ENCODE peak calls at places on chromosome 17, in four cellular contexts. D is HCT116, I is K562, K is HepG2. F is an unnamed sample.

GRCh38 chr17:306536-307294 is 45.9 kb downstream of the RPH3AL start:
- DNase-seq in K (no peak), D (no peak), I (no peak), F (no peak)

GRCh38 chr17:16939606-16940115 is 32.3 kb downstream of the TNFRSF13B start:
- DNase-seq in I (no peak), K (no peak), D (no peak), F (no peak)

GRCh38 chr17:18025596-18026407 is 13.2 kb downstream of the ATPAF2 start:
- DNase-seq in I (peak), K (no peak), D (no peak), F (no peak)

GRCh38 chr17:63707151-63707550 is 7.2 kb upstream of the LIMD2 start:
- DNase-seq in I (no peak), D (no peak), K (no peak), F (no peak)

GRCh38 chr17:6104956-6105355 is 34.8 kb downstream of the WSCD1 start:
- DNase-seq in K (no peak), D (no peak), I (no peak), F (no peak)

GRCh38 chr17:76556759-76557367 is 17.0 kb downstream of the PRCD start:
- DNase-seq in D (no peak), I (peak), K (peak), F (no peak)

GRCh38 chr17:13568746-13569739 is 32.7 kb downstream of the HS3ST3A1 start:
- DNase-seq in K (no peak), D (no peak), I (no peak), F (no peak)

GRCh38 chr17:6752068-6752909 is 3.6 kb upstream of the XAF1 start:
- DNase-seq in K (peak), D (no peak), I (no peak), F (no peak)

GRCh38 chr17:65020284-65020683 is 36.3 kb downstream of the GNA13 start:
- DNase-seq in I (no peak), K (no peak), D (no peak), F (no peak)

GRCh38 chr17:40879026-40879425 is 6.0 kb downstream of the KRT20 start:
- DNase-seq in I (no peak), K (no peak), D (no peak), F (no peak)

GRCh38 chr17:77645441-77646430 is 312.8 kb upstream of the TNRC6C start:
- DNase-seq in I (no peak), K (no peak), D (no peak), F (no peak)

GRCh38 chr17:78120537-78120936 is 8.0 kb downstream of the TMC6 start:
- DNase-seq in I (no peak), D (no peak), K (no peak), F (no peak)

GRCh38 chr17:74459622-74460021 is 6.8 kb upstream of the CD300A start:
- DNase-seq in K (no peak), I (no peak), D (no peak), F (no peak)

GRCh38 chr17:17924131-17924856 is 47.9 kb downstream of the TOM1L2 start:
- DNase-seq in K (no peak), D (no peak), I (no peak), F (no peak)

GRCh38 chr17:12883472-12883871 is 94.2 kb downstream of the ARHGAP44 start:
- DNase-seq in D (no peak), I (no peak), K (no peak), F (no peak)

GRCh38 chr17:9367186-9367585 is 208.4 kb downstream of the STX8 start:
- DNase-seq in D (no peak), K (no peak), I (no peak), F (no peak)

GRCh38 chr17:9370464-9370863 is 205.2 kb downstream of the STX8 start:
- DNase-seq in D (no peak), I (no peak), K (peak), F (no peak)

GRCh38 chr17:9368631-9369030 is 207.0 kb downstream of the STX8 start:
- DNase-seq in I (no peak), K (no peak), D (no peak), F (no peak)

DNA sequence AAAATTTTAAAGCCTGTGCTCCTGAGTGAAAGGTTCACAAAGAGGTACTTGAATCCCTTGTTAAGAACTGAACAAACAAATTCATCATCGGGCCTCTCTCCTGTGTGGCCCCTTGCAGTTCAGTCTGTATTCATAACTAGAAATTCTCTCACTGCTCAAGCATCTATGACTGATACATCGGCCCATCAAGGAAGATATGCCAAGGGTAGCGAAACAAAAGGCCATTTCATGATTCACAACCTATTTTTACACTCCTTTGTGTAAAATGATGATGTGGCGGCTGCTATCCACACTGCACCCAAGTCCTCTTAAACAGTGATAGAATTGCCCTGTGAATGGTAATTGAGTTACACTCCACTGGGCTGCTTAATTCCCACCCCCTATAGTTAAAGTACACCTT is 204.6 kb downstream of the STX8 start:
- DNase-seq in I (no peak), K (peak), D (peak), F (peak)
- TF ChIP-seq TCF7L2 in I (no peak), K (no peak), D (no peak), F (no peak)

DNA sequence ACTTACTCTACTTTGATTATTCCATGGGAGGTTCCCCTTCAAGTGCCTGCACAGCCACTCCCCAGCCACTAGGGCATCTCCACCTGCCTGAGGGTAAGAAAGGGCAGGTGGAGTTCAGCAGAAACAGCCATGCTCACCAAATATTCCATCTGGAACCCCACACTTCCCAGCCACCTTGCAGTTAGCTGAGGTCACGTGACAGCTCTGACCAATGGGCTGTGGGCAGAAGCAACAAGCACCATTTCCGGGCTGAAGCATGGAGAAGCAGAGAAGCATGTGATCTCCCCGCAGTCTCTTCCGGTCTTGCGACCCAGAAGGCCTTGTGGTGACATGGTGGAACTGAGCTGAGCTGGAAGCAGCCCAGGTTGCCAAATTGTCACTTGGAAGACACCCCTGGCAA is 108.6 kb downstream of the CCT6B start:
- DNase-seq in I (peak), K (no peak), D (peak), F (no peak)
- TF ChIP-seq TCF7L2 in I (no peak), K (no peak), D (peak), F (no peak)

GRCh38 chr17:42275527-42276358 is 448 bp downstream of the STAT5B start:
- DNase-seq in K (no peak), D (no peak), I (peak), F (no peak)

GRCh38 chr17:42276609-42277341 is 584 bp upstream of the STAT5B start:
- DNase-seq in D (no peak), I (peak), K (peak), F (no peak)

GRCh38 chr17:42277342-42277712 is 1.1 kb upstream of the STAT5B start:
- DNase-seq in D (no peak), I (no peak), K (no peak), F (no peak)

GRCh38 chr17:42274812-42275526 is 1.2 kb downstream of the STAT5B start:
- DNase-seq in D (no peak), K (no peak), I (no peak), F (no peak)

DNA sequence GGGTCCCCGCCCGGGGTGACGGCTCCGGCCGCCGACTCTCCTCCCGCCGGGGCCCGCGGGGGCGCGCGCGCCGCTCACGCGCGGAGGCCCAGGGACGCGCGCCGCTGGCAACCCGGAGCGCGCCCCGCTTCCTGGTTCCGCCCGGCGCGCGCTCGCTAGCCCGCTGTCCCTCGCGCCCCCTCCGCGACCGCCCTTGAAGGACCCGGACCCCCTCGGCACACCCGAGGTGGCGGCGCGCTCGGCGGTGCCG is at the start of gene STAT5B:
- DNase-seq in D (no peak), K (no peak), I (peak), F (no peak)
- TF ChIP-seq TCF7L2 in D (no peak), K (no peak), I (no peak), F (no peak)

GRCh38 chr17:45246338-45246737 is 15.6 kb downstream of the SPATA32 start:
- DNase-seq in K (no peak), I (no peak), D (no peak), F (no peak)

GRCh38 chr17:45242015-45242414 is 19.9 kb downstream of the SPATA32 start:
- DNase-seq in D (no peak), K (no peak), I (no peak), F (no peak)

GRCh38 chr17:45241315-45242011 is 19.8 kb downstream of the FMNL1 start:
- DNase-seq in I (no peak), K (no peak), D (no peak), F (no peak)

GRCh38 chr17:45244725-45245656 is 16.9 kb downstream of the SPATA32 start:
- DNase-seq in D (no peak), K (peak), I (no peak), F (no peak)

DNA sequence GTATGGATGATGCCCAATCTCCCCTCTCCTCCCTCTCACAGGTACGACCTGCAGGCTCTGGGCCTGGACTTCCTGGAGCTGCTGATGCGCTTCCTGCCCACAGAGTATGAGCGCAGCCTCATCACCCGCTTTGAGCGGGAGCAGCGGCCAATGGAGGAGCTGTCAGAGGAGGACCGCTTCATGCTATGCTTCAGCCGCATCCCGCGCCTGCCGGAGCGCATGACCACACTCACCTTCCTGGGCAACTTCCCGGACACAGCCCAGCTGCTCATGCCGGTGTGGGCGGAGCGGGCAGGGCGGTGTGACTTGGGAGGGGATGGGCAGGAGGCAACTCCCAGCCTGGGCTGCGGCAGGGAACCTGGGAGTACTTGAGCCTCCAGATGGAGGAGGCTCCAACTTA is 18.1 kb downstream of the SPATA32 start:
- DNase-seq in D (no peak), K (no peak), I (no peak), F (no peak)
- TF ChIP-seq TCF7L2 in D (no peak), K (no peak), I (no peak), F (no peak)

GRCh38 chr17:72008236-72008874 is 112.5 kb upstream of the SOX9 start:
- DNase-seq in D (no peak), K (no peak), I (no peak), F (no peak)

DNA sequence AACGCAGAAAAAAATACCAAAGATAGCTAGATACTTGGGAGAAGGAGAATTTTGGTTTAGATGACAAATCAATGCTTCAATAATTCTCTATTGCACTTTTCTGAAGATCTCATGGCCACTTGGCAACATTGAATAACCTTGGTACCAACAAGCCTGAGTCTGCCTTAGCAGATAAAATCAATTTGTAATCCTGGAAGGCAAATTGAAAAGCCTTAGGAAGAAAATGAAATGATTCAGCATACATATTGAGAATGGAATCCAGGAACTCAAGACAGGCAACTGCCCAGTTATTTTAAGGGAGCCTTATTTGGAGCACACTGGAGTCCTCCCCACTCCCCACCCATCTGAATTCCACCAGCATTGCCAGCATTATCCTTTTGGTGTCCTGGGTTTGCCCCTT is 109.3 kb upstream of the SOX9 start:
- DNase-seq in D (no peak), I (no peak), K (no peak), F (no peak)
- TF ChIP-seq TCF7L2 in D (no peak), I (no peak), K (no peak), F (no peak)

GRCh38 chr17:59361916-59362810 is 30.7 kb downstream of the YPEL2 start:
- DNase-seq in I (no peak), K (no peak), D (no peak), F (no peak)
- TF ChIP-seq TCF7L2 in I (no peak), K (no peak), D (no peak), F (no peak)